ENCODE peak calls at places on chromosome 13, in four cellular contexts. O, U, N and P are unnamed samples.

GRCh38 chr13:102327119-102327617 is 74.7 kb downstream of the FGF14 start:
- DNase-seq in O (no peak), N (no peak), U (no peak), P (no peak)

GRCh38 chr13:76884571-76885202 is 1.5 kb downstream of the KCTD12 start:
- DNase-seq in N (no peak), U (no peak), O (peak; percentile 11), P (no peak)

GRCh38 chr13:110944121-110944967 is 29.5 kb upstream of the ANKRD10 start:
- DNase-seq in O (peak; percentile 33), U (peak; percentile 57), N (no peak), P (no peak)

GRCh38 chr13:19072543-19072942 is 109.1 kb downstream of the TUBA3C start:
- DNase-seq in U (no peak), N (peak; percentile 38), O (no peak), P (no peak)

GRCh38 chr13:34103854-34104253 is 285.9 kb downstream of the RFC3 start:
- DNase-seq in U (no peak), O (no peak), N (no peak), P (no peak)

GRCh38 chr13:44108345-44108858 is 228.7 kb downstream of the LACC1 start:
- DNase-seq in O (peak; percentile 54), U (no peak), N (no peak), P (no peak)

GRCh38 chr13:105311094-105311493 is 1224.4 kb downstream of the EFNB2 start:
- DNase-seq in N (no peak), O (no peak), U (no peak), P (no peak)

GRCh38 chr13:23674795-23675640 is 104.8 kb downstream of the TNFRSF19 start:
- DNase-seq in N (no peak), O (no peak), U (no peak), P (no peak)

GRCh38 chr13:72727417-72728289 is at the start of the genes BORA and MZT1:
- DNase-seq in O (peak; percentile 95), N (peak; percentile 97), U (peak; percentile 96), P (peak; percentile 97)

GRCh38 chr13:43805071-43805468 is 18.3 kb upstream of the ENOX1 start:
- DNase-seq in O (no peak), U (no peak), N (no peak), P (no peak)

GRCh38 chr13:74657765-74658164 is 523.6 kb upstream of the KLF12 start:
- DNase-seq in N (no peak), U (no peak), O (no peak), P (no peak)

GRCh38 chr13:30829788-30830637 is 76.1 kb upstream of the MEDAG start:
- DNase-seq in N (no peak), O (no peak), U (no peak), P (no peak)

GRCh38 chr13:29474991-29475390 is 120.5 kb downstream of the SLC7A1 start:
- DNase-seq in O (no peak), N (no peak), U (no peak), P (no peak)

GRCh38 chr13:71797487-71797886 is 69.5 kb downstream of the DACH1 start:
- DNase-seq in N (no peak), U (no peak), O (no peak), P (no peak)

GRCh38 chr13:112976526-112976925 is 7.5 kb downstream of the MCF2L start:
- DNase-seq in U (no peak), O (no peak), N (peak; percentile 59), P (no peak)

GRCh38 chr13:66329988-66330429 is 900.1 kb downstream of the PCDH9 start:
- DNase-seq in O (no peak), N (no peak), U (no peak), P (no peak)

GRCh38 chr13:101700598-101700997 is 248.1 kb downstream of the ITGBL1 start:
- DNase-seq in N (no peak), O (peak; percentile 23), U (no peak), P (peak; percentile 49)

GRCh38 chr13:48710160-48710559 is 56.4 kb downstream of the CYSLTR2 start:
- DNase-seq in U (no peak), O (no peak), N (no peak), P (no peak)

GRCh38 chr13:72151241-72151640 is 284.2 kb upstream of the DACH1 start:
- DNase-seq in N (no peak), U (no peak), O (no peak), P (no peak)

GRCh38 chr13:47121092-47121763 is 224.4 kb upstream of the HTR2A start:
- DNase-seq in U (no peak), N (no peak), O (no peak), P (no peak)

GRCh38 chr13:59776924-59777690 is 386.6 kb downstream of the DIAPH3 start:
- DNase-seq in O (no peak), U (no peak), N (no peak), P (no peak)

GRCh38 chr13:37806666-37807065 is 62.9 kb downstream of the TRPC4 start:
- DNase-seq in N (no peak), O (no peak), U (no peak), P (no peak)
- TF ChIP-seq CTCF in N (no peak), O (no peak), U (peak; percentile 35), P (no peak)

GRCh38 chr13:109587689-109588088 is 198.7 kb downstream of the IRS2 start:
- DNase-seq in O (no peak), N (no peak), U (no peak), P (no peak)

GRCh38 chr13:109584844-109585361 is 201.5 kb downstream of the IRS2 start:
- DNase-seq in O (no peak), N (no peak), U (no peak), P (no peak)

DNA sequence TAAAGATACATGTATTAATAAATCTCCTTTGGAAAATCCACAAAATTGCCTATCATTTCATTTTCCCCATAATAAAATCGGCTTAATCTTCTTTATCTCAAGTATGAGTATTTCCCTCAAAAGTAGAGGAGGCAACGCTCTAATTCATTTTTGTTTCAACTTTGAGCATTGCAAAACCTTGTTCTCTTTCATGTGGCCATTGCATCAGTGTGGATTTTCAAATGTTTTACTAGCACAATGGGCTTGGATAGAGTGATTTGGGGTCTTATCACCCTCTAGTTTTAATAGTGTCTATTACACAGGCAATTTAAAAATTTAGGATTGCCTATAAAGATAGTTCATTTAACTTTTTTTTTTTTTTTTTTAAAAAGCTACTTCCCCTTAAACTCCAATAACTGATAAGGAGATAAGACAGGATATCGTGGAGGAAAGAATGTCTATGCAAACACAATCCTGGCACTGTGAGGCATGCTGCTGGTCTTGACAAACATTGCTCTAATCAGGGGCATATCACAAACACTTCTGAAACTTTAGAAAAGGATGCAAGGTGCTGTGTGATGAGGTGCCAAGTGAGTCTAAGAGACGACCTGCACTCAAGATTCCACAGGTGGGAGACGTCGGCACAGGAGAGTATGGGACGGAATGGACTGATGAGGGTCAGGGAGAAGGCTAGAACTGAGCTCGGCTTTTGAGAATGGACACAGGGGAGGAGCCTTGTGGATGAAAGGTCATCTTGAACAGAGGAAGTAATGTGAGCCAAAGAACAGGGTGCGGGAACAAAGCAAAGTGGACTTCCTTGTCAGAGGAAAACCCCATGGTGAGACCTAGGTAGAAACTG is 199.7 kb downstream of the IRS2 start:
- DNase-seq in N (no peak), U (no peak), O (no peak), P (no peak)
- H3K27me3 ChIP-seq in N (peaks cover 38% of the 10 kb centered on the region), U (no peaks in the 10 kb centered on the region), O (peaks cover 43% of the 10 kb centered on the region), P (no peaks in the 10 kb centered on the region)

DNA sequence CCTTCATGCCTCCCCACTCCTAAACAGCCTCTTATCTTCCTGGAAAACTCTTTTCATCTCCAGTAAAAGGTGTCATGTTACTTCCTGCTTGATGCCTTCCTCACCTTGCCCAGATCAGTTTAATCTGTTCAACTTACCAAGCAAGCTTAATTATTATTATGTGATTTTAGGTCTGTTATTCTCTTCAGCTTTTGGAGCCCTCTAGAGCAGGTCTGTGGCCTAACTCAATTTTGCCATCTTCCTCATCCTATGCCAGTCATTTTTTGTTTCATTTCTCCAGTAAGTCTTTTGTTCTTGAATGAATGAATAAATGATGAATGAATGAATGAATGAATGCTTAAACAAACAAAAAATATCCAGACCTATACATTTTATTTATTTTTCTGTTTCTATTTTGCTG is 528.3 kb downstream of the DCT start:
- DNase-seq in N (no peak), U (no peak), O (no peak), P (no peak)
- TF ChIP-seq CTCF in N (peak; percentile 34), U (no peak), O (peak; percentile 13), P (no peak)

GRCh38 chr13:25409938-25410337 is 38.2 kb downstream of the ATP8A2 start:
- DNase-seq in O (no peak), N (no peak), U (no peak), P (no peak)

GRCh38 chr13:25420161-25420560 is 48.4 kb downstream of the ATP8A2 start:
- DNase-seq in U (peak; percentile 43), O (no peak), N (no peak), P (no peak)

GRCh38 chr13:25415196-25415595 is 43.4 kb downstream of the ATP8A2 start:
- DNase-seq in U (no peak), O (no peak), N (no peak), P (no peak)
- H3K27me3 ChIP-seq in U (no peaks in the 10 kb centered on the region), O (peaks cover 48% of the 10 kb centered on the region), N (peaks cover 24% of the 10 kb centered on the region), P (peaks cover 13% of the 10 kb centered on the region)

GRCh38 chr13:33017410-33017929 is 1.2 kb downstream of the KL start:
- DNase-seq in O (peak; percentile 62), U (peak; percentile 49), N (no peak), P (peak; percentile 61)
- TF ChIP-seq CTCF in O (peak; percentile 69), U (peak; percentile 67), N (peak; percentile 66), P (peak; percentile 38)

GRCh38 chr13:52845766-52846566 is 2.5 kb downstream of the PCDH8 start:
- DNase-seq in O (no peak), U (peak; percentile 88), N (peak; percentile 59), P (no peak)
- H3K27me3 ChIP-seq in O (peaks cover 92% of the 10 kb centered on the region), U (peaks cover 39% of the 10 kb centered on the region), N (peaks cover 98% of the 10 kb centered on the region), P (no peaks in the 10 kb centered on the region)